ENCODE peak calls at places on chromosomes 2 and 18, in eight cellular contexts. H is neural progenitor cell, O is lung, C is GM13977, Y is heart right ventricle, S is NB4, K is foreskin keratinocyte, M is heart left ventricle. I is an unnamed sample.

GRCh38 chr18:46378126-46378863 is 274.1 kb downstream of the HAUS1 start:
- DNase-seq in H (no peak), O (no peak), C (no peak), Y (no peak), S (no peak), K (no peak), M (no peak), I (no peak)

GRCh38 chr2:105177546-105178254 is 63.8 kb upstream of the GPR45 start:
- DNase-seq in H (no peak), O (no peak), C (no peak), Y (no peak), S (no peak), K (no peak), M (no peak), I (no peak)

GRCh38 chr2:210616074-210616473 is 59.7 kb downstream of the CPS1 start:
- DNase-seq in H (no peak), O (no peak), C (no peak), Y (no peak), S (no peak), K (peak; percentile 17), M (no peak), I (no peak)

GRCh38 chr18:50395093-50395492 is 20.2 kb downstream of the SKA1 start:
- DNase-seq in H (no peak), O (no peak), C (no peak), Y (no peak), S (no peak), K (no peak), M (no peak), I (no peak)

GRCh38 chr2:28407976-28408690 is 15.5 kb downstream of the FOSL2 start:
- DNase-seq in H (no peak), O (no peak), C (no peak), Y (no peak), S (no peak), K (no peak), M (no peak), I (no peak)

GRCh38 chr2:16111838-16112210 is 171.5 kb downstream of the MYCN start:
- DNase-seq in H (no peak), O (no peak), C (no peak), Y (no peak), S (no peak), K (no peak), M (no peak), I (no peak)

GRCh38 chr18:808086-808485 is 4.0 kb downstream of the YES1 start:
- DNase-seq in H (no peak), O (no peak), C (no peak), Y (no peak), S (no peak), K (peak; percentile 22), M (no peak), I (no peak)

GRCh38 chr2:132560562-132560961 is 109.4 kb downstream of the LYPD1 start:
- DNase-seq in H (no peak), O (no peak), C (no peak), Y (no peak), S (no peak), K (no peak), M (no peak), I (no peak)

GRCh38 chr2:54597153-54597827 is 126.2 kb upstream of the EML6 start:
- DNase-seq in H (no peak), O (no peak), C (no peak), Y (peak; percentile 75), S (no peak), K (no peak), M (peak; percentile 74), I (no peak)

GRCh38 chr2:205034034-205034433 is 488.8 kb downstream of the PARD3B start:
- DNase-seq in H (no peak), O (no peak), C (no peak), Y (no peak), S (no peak), K (no peak), M (no peak), I (no peak)

DNA sequence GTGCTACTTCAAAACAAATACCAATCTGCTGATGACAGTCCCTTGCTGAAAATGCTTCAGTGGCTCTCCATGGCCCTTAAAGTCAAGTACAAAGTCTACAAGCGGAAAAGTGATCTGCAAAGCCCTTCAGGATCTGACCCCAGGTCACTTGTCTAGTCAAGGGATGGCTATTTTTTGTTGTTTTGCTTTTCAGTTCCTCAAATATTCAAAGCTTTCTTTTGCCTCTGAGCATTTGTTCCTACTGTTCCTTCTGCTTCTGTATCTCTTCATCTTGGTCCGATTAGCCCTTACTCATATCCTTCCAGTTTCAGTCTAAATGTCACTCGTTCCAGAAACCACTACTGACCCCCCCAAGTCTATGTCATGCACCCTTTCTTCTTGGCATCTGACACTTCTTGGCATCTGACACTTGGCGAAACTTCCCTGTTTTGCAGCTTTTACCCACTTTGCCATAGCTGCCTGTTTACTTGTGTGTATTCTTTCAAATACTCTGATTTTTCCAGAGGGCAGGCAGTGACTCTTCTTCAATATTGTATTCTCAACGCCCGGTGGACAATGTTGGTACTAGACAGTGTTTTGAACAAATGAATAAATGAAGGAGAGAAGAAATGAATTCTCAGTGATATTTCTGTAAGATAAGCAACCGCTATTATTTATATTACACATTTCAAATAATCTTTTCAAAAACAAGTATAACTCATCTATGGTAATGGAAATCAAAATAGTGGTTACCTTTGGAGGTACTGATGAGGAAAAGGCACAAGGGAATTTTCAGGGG is 175.9 kb upstream of the FN1 start:
- DNase-seq in H (no peak), O (no peak), C (no peak), Y (no peak), S (no peak), K (no peak), M (no peak), I (no peak)
- TF ChIP-seq CTCF in H (peak; percentile 14), O (no peak), C (no peak), Y (no peak), S (no peak), K (peak; percentile 4), M (no peak), I (no peak)

GRCh38 chr18:48668466-48669179 is 129.8 kb downstream of the CTIF start:
- DNase-seq in H (no peak), O (no peak), C (no peak), Y (no peak), S (no peak), K (no peak), M (no peak), I (peak; percentile 54)
- TF ChIP-seq CTCF in H (no peak), O (no peak), C (no peak), Y (peak; percentile 5), S (no peak), K (no peak), M (no peak), I (no peak)

DNA sequence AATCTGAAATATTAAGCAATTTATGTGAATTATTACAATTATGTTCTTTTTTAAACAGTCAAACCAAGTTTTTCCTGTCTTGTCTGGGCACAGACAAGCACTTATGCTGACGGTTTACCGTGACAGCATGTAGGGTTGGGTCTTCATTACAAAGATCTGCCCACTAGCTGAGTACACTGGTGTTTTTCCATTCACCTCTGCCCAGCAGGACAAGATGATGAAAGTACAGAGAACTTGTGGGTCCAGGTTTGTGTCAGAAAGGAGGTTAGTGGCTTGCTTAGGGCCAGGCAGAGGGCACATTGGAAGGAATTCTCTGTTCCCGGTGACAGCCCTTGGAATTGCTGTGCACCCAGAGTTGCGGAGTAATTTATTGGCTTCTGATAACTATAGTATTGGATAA is 14.0 kb downstream of the NABP1 start:
- DNase-seq in H (no peak), O (no peak), C (no peak), Y (no peak), S (no peak), K (no peak), M (no peak), I (no peak)
- TF ChIP-seq CTCF in H (no peak), O (no peak), C (no peak), Y (no peak), S (no peak), K (no peak), M (no peak), I (no peak)

GRCh38 chr2:212893216-212893615 is 258.2 kb downstream of the IKZF2 start:
- DNase-seq in H (peak; percentile 78), O (no peak), C (no peak), Y (no peak), S (no peak), K (no peak), M (no peak), I (no peak)

GRCh38 chr2:212894026-212894425 is 257.4 kb downstream of the IKZF2 start:
- DNase-seq in H (no peak), O (no peak), C (no peak), Y (no peak), S (no peak), K (no peak), M (no peak), I (no peak)

GRCh38 chr2:212891580-212891979 is 259.8 kb downstream of the IKZF2 start:
- DNase-seq in H (no peak), O (no peak), C (no peak), Y (no peak), S (no peak), K (no peak), M (no peak), I (no peak)

GRCh38 chr2:212897296-212897695 is 254.1 kb downstream of the IKZF2 start:
- DNase-seq in H (no peak), O (no peak), C (no peak), Y (no peak), S (no peak), K (no peak), M (no peak), I (no peak)

DNA sequence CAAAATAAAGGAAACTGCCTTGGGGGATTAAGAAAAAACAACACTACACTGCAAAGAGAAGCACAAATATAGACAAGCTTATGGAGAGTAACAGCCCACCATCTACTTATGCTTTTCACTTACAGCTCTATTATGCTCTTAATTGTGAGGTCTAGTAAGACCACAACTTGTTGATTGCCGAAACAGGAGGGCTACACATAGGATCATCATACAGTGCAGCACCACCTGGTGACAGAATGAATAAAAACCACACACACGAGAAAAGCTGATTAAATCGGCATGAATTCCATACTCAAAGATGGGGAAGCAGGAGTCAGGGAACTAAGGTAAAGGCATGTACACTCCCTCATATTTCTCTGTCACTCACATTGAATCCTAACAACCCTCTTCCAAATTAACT is 259.2 kb downstream of the IKZF2 start:
- DNase-seq in H (peak; percentile 50), O (no peak), C (no peak), Y (no peak), S (peak; percentile 35), K (no peak), M (no peak), I (no peak)
- TF ChIP-seq CTCF in H (peak; percentile 50), O (no peak), C (peak; percentile 46), Y (peak; percentile 39), S (no peak), K (peak; percentile 68), M (no peak), I (no peak)

GRCh38 chr2:26840937-26841610 is 6.9 kb upstream of the DPYSL5 start:
- DNase-seq in H (no peak), O (no peak), C (no peak), Y (no peak), S (peak; percentile 67), K (peak; percentile 26), M (no peak), I (no peak)
- TF ChIP-seq CTCF in H (peak; percentile 18), O (no peak), C (no peak), Y (no peak), S (peak; percentile 49), K (peak; percentile 47), M (no peak), I (no peak)

I was measured in lower leg skin.